ENCODE peak calls at places on chromosome 12, in seven cellular contexts. One of them, this sample, is unnamed.

GRCh38 chr12:109120095-109120494 is 3.7 kb downstream of the ACACB start:
- DNase-seq in stimulated activated effector memory CD8-positive, alpha-beta T cell treated with anti-CD3 and anti-CD28 coated beads, Interleukin-12 subunit alpha, Interleukin-12 subunit beta, amount 100 ng/mL, for 72 hours: no peak
- DNase-seq in brain microvascular endothelial cell: no peak
- DNase-seq in ovary: no peak
- DNase-seq in esophagus squamous epithelium: no peak
- DNase-seq in GM23338: no peak
- DNase-seq in NCI-H1436: no peak
- DNase-seq in this sample: no peak

GRCh38 chr12:132597333-132598283 is 12.8 kb downstream of the LRCOL1 start:
- DNase-seq in stimulated activated effector memory CD8-positive, alpha-beta T cell treated with anti-CD3 and anti-CD28 coated beads, Interleukin-12 subunit alpha, Interleukin-12 subunit beta, amount 100 ng/mL, for 72 hours: no peak
- DNase-seq in NCI-H1436: peak; percentile 35
- DNase-seq in GM23338: peak; percentile 73
- DNase-seq in ovary: no peak
- DNase-seq in esophagus squamous epithelium: no peak
- DNase-seq in brain microvascular endothelial cell: peak; percentile 17
- DNase-seq in this sample: no peak

GRCh38 chr12:79006306-79006705 is 141.7 kb downstream of the SYT1 start:
- DNase-seq in esophagus squamous epithelium: no peak
- DNase-seq in stimulated activated effector memory CD8-positive, alpha-beta T cell treated with anti-CD3 and anti-CD28 coated beads, Interleukin-12 subunit alpha, Interleukin-12 subunit beta, amount 100 ng/mL, for 72 hours: no peak
- DNase-seq in GM23338: no peak
- DNase-seq in NCI-H1436: no peak
- DNase-seq in brain microvascular endothelial cell: peak; percentile 2
- DNase-seq in ovary: no peak
- DNase-seq in this sample: no peak

GRCh38 chr12:61282790-61283575 is 977.2 kb upstream of the USP15 start:
- DNase-seq in stimulated activated effector memory CD8-positive, alpha-beta T cell treated with anti-CD3 and anti-CD28 coated beads, Interleukin-12 subunit alpha, Interleukin-12 subunit beta, amount 100 ng/mL, for 72 hours: no peak
- DNase-seq in esophagus squamous epithelium: no peak
- DNase-seq in GM23338: no peak
- DNase-seq in NCI-H1436: no peak
- DNase-seq in ovary: no peak
- DNase-seq in brain microvascular endothelial cell: peak; percentile 44
- DNase-seq in this sample: no peak

GRCh38 chr12:95396849-95397498 is 77.0 kb upstream of the METAP2 start:
- DNase-seq in GM23338: no peak
- DNase-seq in stimulated activated effector memory CD8-positive, alpha-beta T cell treated with anti-CD3 and anti-CD28 coated beads, Interleukin-12 subunit alpha, Interleukin-12 subunit beta, amount 100 ng/mL, for 72 hours: no peak
- DNase-seq in brain microvascular endothelial cell: no peak
- DNase-seq in NCI-H1436: no peak
- DNase-seq in esophagus squamous epithelium: no peak
- DNase-seq in ovary: no peak
- DNase-seq in this sample: no peak

GRCh38 chr12:1807489-1807888 is 12.9 kb upstream of the LRTM2 start:
- DNase-seq in GM23338: no peak
- DNase-seq in NCI-H1436: no peak
- DNase-seq in brain microvascular endothelial cell: no peak
- DNase-seq in stimulated activated effector memory CD8-positive, alpha-beta T cell treated with anti-CD3 and anti-CD28 coated beads, Interleukin-12 subunit alpha, Interleukin-12 subunit beta, amount 100 ng/mL, for 72 hours: no peak
- DNase-seq in esophagus squamous epithelium: no peak
- DNase-seq in ovary: no peak
- DNase-seq in this sample: no peak

GRCh38 chr12:56486694-56487093 is 1.3 kb downstream of the GLS2 start:
- DNase-seq in ovary: no peak
- DNase-seq in brain microvascular endothelial cell: no peak
- DNase-seq in esophagus squamous epithelium: no peak
- DNase-seq in stimulated activated effector memory CD8-positive, alpha-beta T cell treated with anti-CD3 and anti-CD28 coated beads, Interleukin-12 subunit alpha, Interleukin-12 subunit beta, amount 100 ng/mL, for 72 hours: no peak
- DNase-seq in NCI-H1436: no peak
- DNase-seq in GM23338: no peak
- DNase-seq in this sample: no peak

GRCh38 chr12:51819851-51820720 is 28.4 kb downstream of the FIGNL2 start:
- DNase-seq in stimulated activated effector memory CD8-positive, alpha-beta T cell treated with anti-CD3 and anti-CD28 coated beads, Interleukin-12 subunit alpha, Interleukin-12 subunit beta, amount 100 ng/mL, for 72 hours: no peak
- DNase-seq in ovary: no peak
- DNase-seq in NCI-H1436: peak; percentile 67
- DNase-seq in brain microvascular endothelial cell: no peak
- DNase-seq in esophagus squamous epithelium: no peak
- DNase-seq in GM23338: peak; percentile 22
- DNase-seq in this sample: no peak

GRCh38 chr12:86838709-86839108 is 582.5 kb upstream of the MGAT4C start:
- DNase-seq in esophagus squamous epithelium: no peak
- DNase-seq in GM23338: peak; percentile 16
- DNase-seq in ovary: peak; percentile 8
- DNase-seq in brain microvascular endothelial cell: no peak
- DNase-seq in NCI-H1436: no peak
- DNase-seq in stimulated activated effector memory CD8-positive, alpha-beta T cell treated with anti-CD3 and anti-CD28 coated beads, Interleukin-12 subunit alpha, Interleukin-12 subunit beta, amount 100 ng/mL, for 72 hours: no peak
- DNase-seq in this sample: no peak

GRCh38 chr12:49131973-49132461 is 822 bp upstream of the TUBA1B start:
- DNase-seq in GM23338: no peak
- DNase-seq in esophagus squamous epithelium: no peak
- DNase-seq in NCI-H1436: no peak
- DNase-seq in stimulated activated effector memory CD8-positive, alpha-beta T cell treated with anti-CD3 and anti-CD28 coated beads, Interleukin-12 subunit alpha, Interleukin-12 subunit beta, amount 100 ng/mL, for 72 hours: no peak
- DNase-seq in ovary: no peak
- DNase-seq in brain microvascular endothelial cell: no peak
- DNase-seq in this sample: no peak

GRCh38 chr12:65585648-65586420 is 238.4 kb upstream of the HMGA2 start:
- DNase-seq in ovary: no peak
- DNase-seq in brain microvascular endothelial cell: no peak
- DNase-seq in esophagus squamous epithelium: no peak
- DNase-seq in NCI-H1436: no peak
- DNase-seq in stimulated activated effector memory CD8-positive, alpha-beta T cell treated with anti-CD3 and anti-CD28 coated beads, Interleukin-12 subunit alpha, Interleukin-12 subunit beta, amount 100 ng/mL, for 72 hours: no peak
- DNase-seq in GM23338: no peak
- DNase-seq in this sample: no peak

GRCh38 chr12:112868459-112869041 is 38.2 kb upstream of the OAS1 start:
- DNase-seq in ovary: no peak
- DNase-seq in stimulated activated effector memory CD8-positive, alpha-beta T cell treated with anti-CD3 and anti-CD28 coated beads, Interleukin-12 subunit alpha, Interleukin-12 subunit beta, amount 100 ng/mL, for 72 hours: no peak
- DNase-seq in NCI-H1436: no peak
- DNase-seq in brain microvascular endothelial cell: no peak
- DNase-seq in esophagus squamous epithelium: no peak
- DNase-seq in GM23338: peak; percentile 78
- DNase-seq in this sample: no peak

GRCh38 chr12:48356041-48356768 is 5.5 kb upstream of the ZNF641 start:
- DNase-seq in stimulated activated effector memory CD8-positive, alpha-beta T cell treated with anti-CD3 and anti-CD28 coated beads, Interleukin-12 subunit alpha, Interleukin-12 subunit beta, amount 100 ng/mL, for 72 hours: no peak
- DNase-seq in GM23338: no peak
- DNase-seq in esophagus squamous epithelium: no peak
- DNase-seq in brain microvascular endothelial cell: no peak
- DNase-seq in NCI-H1436: no peak
- DNase-seq in ovary: no peak
- DNase-seq in this sample: no peak

GRCh38 chr12:16121953-16122352 is 155.5 kb downstream of the SLC15A5 start:
- DNase-seq in stimulated activated effector memory CD8-positive, alpha-beta T cell treated with anti-CD3 and anti-CD28 coated beads, Interleukin-12 subunit alpha, Interleukin-12 subunit beta, amount 100 ng/mL, for 72 hours: no peak
- DNase-seq in esophagus squamous epithelium: no peak
- DNase-seq in brain microvascular endothelial cell: no peak
- DNase-seq in GM23338: peak; percentile 79
- DNase-seq in ovary: no peak
- DNase-seq in NCI-H1436: no peak
- DNase-seq in this sample: no peak

GRCh38 chr12:86194721-86195120 is 61.5 kb downstream of the MGAT4C start:
- DNase-seq in brain microvascular endothelial cell: no peak
- DNase-seq in ovary: no peak
- DNase-seq in NCI-H1436: no peak
- DNase-seq in stimulated activated effector memory CD8-positive, alpha-beta T cell treated with anti-CD3 and anti-CD28 coated beads, Interleukin-12 subunit alpha, Interleukin-12 subunit beta, amount 100 ng/mL, for 72 hours: no peak
- DNase-seq in esophagus squamous epithelium: no peak
- DNase-seq in GM23338: no peak
- DNase-seq in this sample: no peak

GRCh38 chr12:131990066-131990979 is 40.6 kb downstream of the EP400 start:
- DNase-seq in brain microvascular endothelial cell: peak; percentile 45
- DNase-seq in GM23338: peak; percentile 80
- DNase-seq in esophagus squamous epithelium: no peak
- DNase-seq in NCI-H1436: no peak
- DNase-seq in stimulated activated effector memory CD8-positive, alpha-beta T cell treated with anti-CD3 and anti-CD28 coated beads, Interleukin-12 subunit alpha, Interleukin-12 subunit beta, amount 100 ng/mL, for 72 hours: no peak
- DNase-seq in ovary: no peak
- DNase-seq in this sample: no peak

GRCh38 chr12:41436076-41436475 is 248.0 kb downstream of the PDZRN4 start:
- DNase-seq in stimulated activated effector memory CD8-positive, alpha-beta T cell treated with anti-CD3 and anti-CD28 coated beads, Interleukin-12 subunit alpha, Interleukin-12 subunit beta, amount 100 ng/mL, for 72 hours: no peak
- DNase-seq in GM23338: no peak
- DNase-seq in brain microvascular endothelial cell: no peak
- DNase-seq in NCI-H1436: peak; percentile 39
- DNase-seq in ovary: no peak
- DNase-seq in esophagus squamous epithelium: no peak
- DNase-seq in this sample: no peak

GRCh38 chr12:124861492-124861891 is 2.2 kb downstream of the SCARB1 start:
- DNase-seq in NCI-H1436: no peak
- DNase-seq in brain microvascular endothelial cell: peak; percentile 72
- DNase-seq in ovary: peak; percentile 71
- DNase-seq in esophagus squamous epithelium: no peak
- DNase-seq in stimulated activated effector memory CD8-positive, alpha-beta T cell treated with anti-CD3 and anti-CD28 coated beads, Interleukin-12 subunit alpha, Interleukin-12 subunit beta, amount 100 ng/mL, for 72 hours: no peak
- DNase-seq in GM23338: peak; percentile 40
- DNase-seq in this sample: peak; percentile 75

GRCh38 chr12:20403230-20403629 is 34.9 kb downstream of the PDE3A start:
- DNase-seq in GM23338: peak; percentile 36
- DNase-seq in NCI-H1436: no peak
- DNase-seq in esophagus squamous epithelium: no peak
- DNase-seq in stimulated activated effector memory CD8-positive, alpha-beta T cell treated with anti-CD3 and anti-CD28 coated beads, Interleukin-12 subunit alpha, Interleukin-12 subunit beta, amount 100 ng/mL, for 72 hours: no peak
- DNase-seq in brain microvascular endothelial cell: no peak
- DNase-seq in ovary: no peak
- DNase-seq in this sample: no peak

GRCh38 chr12:65740506-65740872 is 83.8 kb upstream of the HMGA2 start:
- DNase-seq in esophagus squamous epithelium: no peak
- DNase-seq in brain microvascular endothelial cell: no peak
- DNase-seq in ovary: no peak
- DNase-seq in NCI-H1436: no peak
- DNase-seq in stimulated activated effector memory CD8-positive, alpha-beta T cell treated with anti-CD3 and anti-CD28 coated beads, Interleukin-12 subunit alpha, Interleukin-12 subunit beta, amount 100 ng/mL, for 72 hours: no peak
- DNase-seq in GM23338: no peak
- DNase-seq in this sample: no peak

GRCh38 chr12:62913380-62913779 is 21.6 kb downstream of the PPM1H start:
- DNase-seq in esophagus squamous epithelium: no peak
- DNase-seq in stimulated activated effector memory CD8-positive, alpha-beta T cell treated with anti-CD3 and anti-CD28 coated beads, Interleukin-12 subunit alpha, Interleukin-12 subunit beta, amount 100 ng/mL, for 72 hours: no peak
- DNase-seq in GM23338: no peak
- DNase-seq in NCI-H1436: no peak
- DNase-seq in ovary: no peak
- DNase-seq in brain microvascular endothelial cell: no peak
- DNase-seq in this sample: no peak

This sample was measured in ureter.